ENCODE peak calls at places on chromosomes 12 and 14, in four cellular contexts. H, C, M and G are unnamed samples.

GRCh38 chr12:69846976-69847375 is 21.9 kb downstream of the MYRFL start:
- DNase-seq in H (no peak), C (no peak), M (no peak), G (no peak)

GRCh38 chr12:106068296-106068695 is 70.5 kb downstream of the NUAK1 start:
- DNase-seq in H (no peak), C (no peak), M (no peak), G (no peak)

GRCh38 chr12:115897718-115898117 is 379.8 kb downstream of the MED13L start:
- DNase-seq in H (no peak), C (no peak), M (no peak), G (no peak)

GRCh38 chr12:57626111-57626928 is 6.7 kb downstream of the B4GALNT1 start:
- DNase-seq in H (no peak), C (no peak), M (no peak), G (no peak)

GRCh38 chr12:58563621-58564020 is 356.7 kb downstream of the LRIG3 start:
- DNase-seq in H (no peak), C (no peak), M (no peak), G (no peak)

GRCh38 chr12:127628655-127629054 is 638.3 kb upstream of the TMEM132C start:
- DNase-seq in H (no peak), C (no peak), M (no peak), G (no peak)

GRCh38 chr12:100154472-100155247 is 12.0 kb upstream of the BLTP3B start:
- DNase-seq in H (no peak), C (peak; percentile 51), M (peak; percentile 49), G (peak; percentile 43)

GRCh38 chr12:122980192-122981035 is at the start of gene ARL6IP4:
- DNase-seq in H (no peak), C (peak; percentile 36), M (peak; percentile 35), G (peak; percentile 74)

GRCh38 chr12:122309564-122310121 is 43.3 kb upstream of the VPS33A start:
- DNase-seq in H (no peak), C (no peak), M (no peak), G (no peak)

GRCh38 chr12:89433634-89434033 is 81.3 kb upstream of the DUSP6 start:
- DNase-seq in H (no peak), C (no peak), M (no peak), G (no peak)

GRCh38 chr14:95132732-95133131 is 24.6 kb downstream of the DICER1 start:
- DNase-seq in H (no peak), C (no peak), M (no peak), G (no peak)

GRCh38 chr14:104856869-104857860 is 7.9 kb upstream of the CEP170B start:
- DNase-seq in H (no peak), C (no peak), M (no peak), G (no peak)

GRCh38 chr12:62671321-62671720 is 204.7 kb downstream of the MON2 start:
- DNase-seq in H (no peak), C (no peak), M (no peak), G (no peak)

GRCh38 chr12:98973395-98973794 is 328.3 kb downstream of the APAF1 start:
- DNase-seq in H (no peak), C (no peak), M (no peak), G (no peak)